ENCODE peak calls at places on chromosomes 16 and 17, in seven cellular contexts. D, H, J, K, G, I and O are unnamed samples. For H3K36me3 and H3K27me3, the result is how much of the 10 kb centered on the place peaks cover.

GRCh38 chr16:79589495-79590134 is 10.9 kb downstream of the MAF start:
- DNase-seq in K (no peak), I (no peak), H (no peak), J (no peak), G (peak), D (no peak), O (no peak)

GRCh38 chr16:2964416-2965223 is 545 bp downstream of the KREMEN2 start:
- DNase-seq in G (peak), H (no peak), J (no peak), I (peak), K (peak), D (no peak), O (peak)

GRCh38 chr16:14071576-14072271 is 605 bp downstream of the MRTFB start:
- DNase-seq in K (peak), I (peak), D (no peak), J (no peak), H (no peak), G (no peak), O (no peak)

GRCh38 chr17:45855691-45856315 is 11.1 kb downstream of the SPPL2C start:
- DNase-seq in H (no peak), D (no peak), J (no peak), K (no peak), I (no peak), G (no peak), O (no peak)

GRCh38 chr16:90035902-90036301 is 16.6 kb upstream of the DBNDD1 start:
- DNase-seq in K (no peak), J (no peak), D (no peak), G (no peak), I (no peak), H (no peak), O (no peak)

GRCh38 chr16:3983081-3983520 is 102.6 kb upstream of the CREBBP start:
- DNase-seq in J (peak), H (peak), I (peak), G (peak), D (peak), K (peak), O (peak)

GRCh38 chr16:77599793-77600415 is 122.4 kb upstream of the NUDT7 start:
- DNase-seq in I (peak), J (peak), G (no peak), H (no peak), K (peak), D (peak), O (peak)

GRCh38 chr17:44363613-44364159 is at the start of gene FAM171A2:
- DNase-seq in G (peak), J (no peak), D (peak), K (peak), I (peak), H (peak), O (peak)

GRCh38 chr16:78894872-78895271 is 705.7 kb downstream of the MAF start:
- DNase-seq in J (no peak), I (no peak), G (no peak), D (no peak), H (no peak), K (no peak), O (no peak)

GRCh38 chr16:86256995-86257394 is 253.3 kb upstream of the FOXF1 start:
- DNase-seq in K (no peak), G (no peak), H (no peak), I (no peak), J (no peak), D (no peak), O (no peak)

GRCh38 chr16:74449470-74449869 is 28.2 kb upstream of the CLEC18B start:
- DNase-seq in K (no peak), H (peak), J (peak), G (no peak), I (no peak), D (no peak), O (no peak)

GRCh38 chr16:74455213-74455612 is 33.9 kb upstream of the CLEC18B start:
- DNase-seq in G (no peak), K (no peak), I (no peak), J (no peak), D (no peak), H (no peak), O (no peak)

GRCh38 chr16:74450967-74451760 is 29.9 kb upstream of the CLEC18B start:
- DNase-seq in G (no peak), D (no peak), J (no peak), H (no peak), I (no peak), K (no peak), O (no peak)

GRCh38 chr16:74450236-74450635 is 29.0 kb upstream of the CLEC18B start:
- DNase-seq in I (no peak), H (no peak), G (no peak), D (no peak), K (no peak), J (no peak), O (no peak)

GRCh38 chr16:74451951-74452758 is 30.9 kb upstream of the CLEC18B start:
- DNase-seq in G (no peak), H (no peak), J (no peak), I (no peak), K (no peak), D (no peak), O (no peak)
- H3K36me3 ChIP-seq in G (half or more), H (under half), J (half or more), I (half or more), K (under half), D (under half), O (under half)

GRCh38 chr17:42694524-42694923 is 12.2 kb downstream of the CNTNAP1 start:
- DNase-seq in G (no peak), H (no peak), J (no peak), D (no peak), I (no peak), K (no peak), O (no peak)
- H3K27me3 ChIP-seq in G (under half), H (under half), J (under half), D (under half), I (under half), K (under half), O (under half)

GRCh38 chr17:862584-862983 is 80.4 kb downstream of the MRM3 start:
- DNase-seq in I (no peak), D (no peak), K (no peak), H (no peak), J (no peak), G (no peak), O (no peak)
- H3K27ac ChIP-seq in I (no peak), D (no peak), K (no peak), H (no peak), J (no peak), G (no peak), O (no peak)

GRCh38 chr17:82794781-82795505 is 43.1 kb downstream of the TBCD start:
- DNase-seq in K (no peak), J (peak), G (peak), I (no peak), H (no peak), D (no peak), O (no peak)
- H3K36me3 ChIP-seq in K (half or more), J (under half), G (under half), I (under half), H (under half), D (under half), O (under half)

GRCh38 chr17:77317091-77317519 is 176.3 kb downstream of the SEC14L1 start:
- DNase-seq in J (no peak), G (no peak), I (no peak), H (no peak), K (no peak), D (no peak), O (no peak)
- H3K27me3 ChIP-seq in J (under half), G (under half), I (under half), H (under half), K (under half), D (under half), O (under half)

DNA sequence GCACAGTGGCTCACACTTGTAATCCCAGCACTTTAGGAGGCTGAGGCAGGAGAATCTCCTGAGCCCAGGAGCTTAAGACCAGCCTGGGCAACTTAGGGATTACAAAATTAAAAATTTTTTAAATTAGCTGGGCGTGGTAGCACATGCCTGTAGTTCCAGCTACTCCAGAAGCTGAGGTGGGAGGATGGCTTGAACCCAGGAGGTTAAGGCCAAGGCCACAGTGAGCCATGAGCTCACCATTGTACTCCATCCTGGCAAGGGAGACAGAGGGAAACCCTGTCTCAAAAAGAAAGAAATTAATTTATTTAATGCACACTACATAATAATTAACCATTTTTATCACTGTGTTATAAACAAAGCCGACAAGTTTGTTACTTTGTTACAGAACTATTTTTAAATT is 131.1 kb upstream of the TMEM97 start:
- DNase-seq in K (no peak), D (no peak), H (no peak), J (no peak), G (no peak), I (no peak), O (no peak)
- H3K27ac ChIP-seq in K (no peak), D (no peak), H (no peak), J (no peak), G (no peak), I (no peak), O (no peak)

GRCh38 chr16:68183033-68183432 is 52.9 kb downstream of the ESRP2 start:
- DNase-seq in I (no peak), H (no peak), K (no peak), J (no peak), D (no peak), G (no peak), O (no peak)

GRCh38 chr16:68179196-68179795 is 56.6 kb downstream of the ESRP2 start:
- DNase-seq in H (no peak), I (no peak), K (no peak), D (no peak), J (no peak), G (no peak), O (no peak)

GRCh38 chr16:68179855-68180254 is 56.1 kb downstream of the ESRP2 start:
- DNase-seq in H (no peak), J (no peak), K (no peak), G (no peak), I (no peak), D (no peak), O (no peak)
- H3K36me3 ChIP-seq in H (under half), J (half or more), K (half or more), G (under half), I (under half), D (under half), O (under half)